ENCODE peak calls at places on chromosomes 12 and 14, in ten cellular contexts. Y is T-helper 2 cell; O is GM04503; G is stimulated activated CD8-positive, alpha-beta memory T cell treated with anti-CD3 and anti-CD28 coated beads, Interleukin-4, amount 100 ng/mL, for 24 hours; P is endodermal cell; F is Calu3; V is Right ventricle myocardium superior; X is pancreas; Z is NCI-H345; A is suprapubic skin. R is an unnamed sample.

GRCh38 chr12:50728417-50728816 is 35.5 kb upstream of the ATF1 start:
- DNase-seq in O (no peak), V (no peak), Z (no peak), F (no peak), Y (no peak), P (no peak), A (no peak), X (no peak), G (no peak), R (no peak)

GRCh38 chr14:57046175-57046574 is 222.5 kb downstream of the EXOC5 start:
- DNase-seq in P (no peak), X (no peak), O (no peak), F (no peak), Z (no peak), Y (no peak), A (no peak), V (no peak), G (no peak), R (no peak)

GRCh38 chr12:55629058-55629841 is 7.4 kb upstream of the OR10P1 start:
- DNase-seq in Z (no peak), Y (peak; percentile 12), P (no peak), F (no peak), G (no peak), O (no peak), A (no peak), V (no peak), X (no peak), R (no peak)

GRCh38 chr14:72553656-72554055 is 340.2 kb downstream of the DPF3 start:
- DNase-seq in X (no peak), O (no peak), G (no peak), Z (no peak), P (peak; percentile 18), V (no peak), Y (no peak), F (no peak), A (no peak), R (no peak)

GRCh38 chr12:79058342-79058741 is 193.8 kb downstream of the SYT1 start:
- DNase-seq in Y (no peak), O (no peak), G (no peak), P (no peak), V (no peak), F (peak; percentile 44), Z (no peak), X (no peak), A (no peak), R (no peak)

GRCh38 chr12:50232206-50232605 is 51.1 kb downstream of the LIMA1 start:
- DNase-seq in O (no peak), Z (no peak), F (no peak), G (no peak), X (no peak), A (no peak), Y (no peak), V (no peak), P (peak; percentile 44), R (no peak)

GRCh38 chr14:20400965-20401593 is 12.2 kb downstream of the TEP1 start:
- DNase-seq in O (no peak), F (peak; percentile 42), V (no peak), P (no peak), Z (no peak), Y (no peak), X (no peak), G (no peak), A (no peak), R (no peak)

GRCh38 chr14:96623676-96624484 is 121.7 kb downstream of the PAPOLA start:
- DNase-seq in A (peak; percentile 56), F (no peak), V (no peak), P (peak; percentile 37), O (no peak), Y (no peak), X (no peak), G (no peak), Z (no peak), R (no peak)

GRCh38 chr14:96423446-96424103 is 31.6 kb downstream of the AK7 start:
- DNase-seq in Z (no peak), P (no peak), G (no peak), Y (no peak), A (no peak), X (no peak), V (no peak), F (no peak), O (no peak), R (no peak)

GRCh38 chr14:67722293-67722692 is 20.6 kb downstream of the RDH12 start:
- DNase-seq in A (no peak), X (no peak), Y (no peak), O (no peak), G (no peak), F (no peak), Z (no peak), P (peak; percentile 82), V (peak; percentile 89), R (peak; percentile 36)

GRCh38 chr14:22973217-22974032 is 8.9 kb downstream of the AJUBA start:
- DNase-seq in P (peak; percentile 80), Y (peak; percentile 38), O (no peak), Z (peak; percentile 16), A (no peak), F (peak; percentile 62), V (no peak), G (peak; percentile 6), X (no peak), R (peak; percentile 66)

GRCh38 chr14:101040538-101041442 is 137.3 kb upstream of the RTL1 start:
- DNase-seq in V (no peak), G (no peak), X (no peak), Z (peak; percentile 84), Y (no peak), A (no peak), P (no peak), O (no peak), F (no peak), R (no peak)

GRCh38 chr14:21056520-21057163 is 980 bp upstream of the RNASE8 start:
- DNase-seq in A (no peak), X (no peak), G (no peak), V (no peak), P (no peak), F (no peak), Z (no peak), Y (no peak), O (no peak), R (no peak)

GRCh38 chr12:74412607-74413230 is 124.9 kb upstream of the ATXN7L3B start:
- DNase-seq in F (no peak), Y (peak; percentile 12), P (no peak), V (no peak), X (no peak), G (no peak), O (no peak), A (no peak), Z (peak; percentile 31), R (no peak)

GRCh38 chr12:70176290-70176689 is 66.9 kb upstream of the CNOT2 start:
- DNase-seq in Z (no peak), F (no peak), P (no peak), V (no peak), Y (no peak), X (no peak), A (no peak), O (no peak), G (no peak), R (no peak)

GRCh38 chr14:91835197-91835919 is 32.0 kb downstream of the TC2N start:
- DNase-seq in V (no peak), X (no peak), A (no peak), O (no peak), Z (peak; percentile 54), P (no peak), Y (peak; percentile 13), G (no peak), F (peak; percentile 25), R (peak; percentile 54)

GRCh38 chr12:27843714-27844245 is 63.7 kb upstream of the MANSC4 start:
- DNase-seq in A (no peak), O (no peak), P (no peak), Y (peak; percentile 26), X (peak; percentile 30), F (peak; percentile 22), V (no peak), G (no peak), Z (no peak), R (no peak)

GRCh38 chr12:22615963-22616501 is 8.9 kb upstream of the ETNK1 start:
- DNase-seq in V (no peak), Y (no peak), G (no peak), F (no peak), A (no peak), P (no peak), O (no peak), X (no peak), Z (no peak), R (no peak)

GRCh38 chr14:71574976-71575375 is 357.3 kb upstream of the RGS6 start:
- DNase-seq in X (no peak), Z (no peak), Y (peak; percentile 26), P (no peak), G (no peak), F (no peak), A (no peak), O (peak; percentile 42), V (no peak), R (no peak)

GRCh38 chr12:14886271-14886670 is 617 bp upstream of the MGP start:
- DNase-seq in G (no peak), X (no peak), F (peak; percentile 39), V (no peak), Y (no peak), Z (peak; percentile 83), A (no peak), P (no peak), O (no peak), R (peak; percentile 15)

GRCh38 chr14:65015391-65015790 is 28.7 kb downstream of the FNTB start:
- DNase-seq in A (no peak), Y (no peak), F (no peak), G (no peak), O (no peak), Z (no peak), V (no peak), X (no peak), P (no peak), R (no peak)

GRCh38 chr12:108792361-108793292 is 61.3 kb upstream of the CORO1C start:
- DNase-seq in P (no peak), G (no peak), A (no peak), Z (no peak), Y (no peak), O (no peak), V (no peak), F (no peak), X (no peak), R (no peak)

GRCh38 chr14:80465541-80466220 is 254.4 kb upstream of the DIO2 start:
- DNase-seq in P (no peak), V (no peak), A (no peak), Z (no peak), Y (no peak), O (no peak), G (no peak), X (no peak), F (no peak), R (no peak)

GRCh38 chr12:63958876-63959275 is 114.4 kb downstream of the SRGAP1 start:
- DNase-seq in G (no peak), Y (no peak), O (no peak), X (no peak), V (no peak), Z (no peak), P (no peak), F (no peak), A (no peak), R (no peak)

GRCh38 chr12:49108958-49109404 is 1.7 kb downstream of the LMBR1L start:
- DNase-seq in X (peak; percentile 56), P (no peak), V (peak; percentile 59), Z (no peak), O (no peak), F (no peak), A (no peak), G (no peak), Y (no peak), R (no peak)

GRCh38 chr12:77996670-77997069 is 166.0 kb downstream of the NAV3 start:
- DNase-seq in P (no peak), Y (no peak), F (no peak), O (no peak), G (no peak), A (no peak), V (no peak), Z (no peak), X (no peak), R (peak; percentile 18)

GRCh38 chr12:43882578-43883178 is 46.8 kb downstream of the TMEM117 start:
- DNase-seq in O (peak; percentile 11), X (no peak), F (peak; percentile 25), P (no peak), Z (peak; percentile 3), V (no peak), Y (peak; percentile 63), G (no peak), A (no peak), R (peak; percentile 13)

GRCh38 chr12:105672576-105672975 is 342.1 kb downstream of the C12orf75 start:
- DNase-seq in A (peak; percentile 88), Y (no peak), X (no peak), P (no peak), V (peak; percentile 90), G (no peak), O (no peak), Z (no peak), F (no peak), R (no peak)